ENCODE peak calls at places on chromosomes 6 and 20, in five cellular contexts. One of them, this sample, is unnamed.
A peak's percentile ranks its signal among the peaks of the same experiment; 100 is the strongest.

GRCh38 chr6:14706378-14706929 is 539.4 kb upstream of the JARID2 start:
- DNase-seq in heart left ventricle: peak; percentile 88
- DNase-seq in fibroblast of villous mesenchyme: peak; percentile 97
- DNase-seq in endothelial cell: no peak
- DNase-seq in H54: peak; percentile 69
- DNase-seq in this sample: peak; percentile 31

GRCh38 chr20:63945921-63946920 is 10.0 kb downstream of the UCKL1 start:
- DNase-seq in H54: no peak
- DNase-seq in heart left ventricle: no peak
- DNase-seq in endothelial cell: no peak
- DNase-seq in fibroblast of villous mesenchyme: no peak
- DNase-seq in this sample: no peak

GRCh38 chr6:143068001-143068400 is 7.3 kb downstream of the AIG1 start:
- DNase-seq in fibroblast of villous mesenchyme: no peak
- DNase-seq in H54: no peak
- DNase-seq in heart left ventricle: no peak
- DNase-seq in endothelial cell: no peak
- DNase-seq in this sample: no peak

GRCh38 chr6:149513915-149514314 is 29.1 kb upstream of the ZC3H12D start:
- DNase-seq in endothelial cell: no peak
- DNase-seq in H54: no peak
- DNase-seq in heart left ventricle: no peak
- DNase-seq in fibroblast of villous mesenchyme: no peak
- DNase-seq in this sample: no peak

GRCh38 chr6:166779381-166779780 is 152.3 kb upstream of the RPS6KA2 start:
- DNase-seq in endothelial cell: no peak
- DNase-seq in H54: no peak
- DNase-seq in heart left ventricle: no peak
- DNase-seq in fibroblast of villous mesenchyme: no peak
- DNase-seq in this sample: no peak

GRCh38 chr6:39669117-39669690 is 56.0 kb downstream of the KIF6 start:
- DNase-seq in heart left ventricle: no peak
- DNase-seq in fibroblast of villous mesenchyme: no peak
- DNase-seq in endothelial cell: no peak
- DNase-seq in H54: no peak
- DNase-seq in this sample: no peak

GRCh38 chr20:39581034-39581433 is 618.9 kb downstream of the DHX35 start:
- DNase-seq in fibroblast of villous mesenchyme: no peak
- DNase-seq in H54: no peak
- DNase-seq in heart left ventricle: no peak
- DNase-seq in endothelial cell: no peak
- DNase-seq in this sample: no peak

GRCh38 chr6:4059115-4059777 is 19.7 kb downstream of the FAM217A start:
- DNase-seq in endothelial cell: no peak
- DNase-seq in H54: peak; percentile 60
- DNase-seq in heart left ventricle: no peak
- DNase-seq in fibroblast of villous mesenchyme: peak; percentile 74
- DNase-seq in this sample: no peak

GRCh38 chr6:71457883-71458282 is 169.3 kb downstream of the OGFRL1 start:
- DNase-seq in endothelial cell: no peak
- DNase-seq in heart left ventricle: no peak
- DNase-seq in fibroblast of villous mesenchyme: no peak
- DNase-seq in H54: no peak
- DNase-seq in this sample: peak; percentile 14

GRCh38 chr20:14957416-14957815 is 620.0 kb upstream of the FLRT3 start:
- DNase-seq in endothelial cell: no peak
- DNase-seq in heart left ventricle: no peak
- DNase-seq in H54: no peak
- DNase-seq in fibroblast of villous mesenchyme: no peak
- DNase-seq in this sample: no peak

GRCh38 chr20:49711331-49711987 is 2.2 kb downstream of the B4GALT5 start:
- DNase-seq in fibroblast of villous mesenchyme: no peak
- DNase-seq in heart left ventricle: no peak
- DNase-seq in endothelial cell: no peak
- DNase-seq in H54: no peak
- DNase-seq in this sample: no peak

GRCh38 chr20:42714298-42715141 is 475.2 kb downstream of the PTPRT start:
- DNase-seq in H54: no peak
- DNase-seq in heart left ventricle: no peak
- DNase-seq in fibroblast of villous mesenchyme: no peak
- DNase-seq in endothelial cell: no peak
- DNase-seq in this sample: no peak

GRCh38 chr6:91130126-91130525 is 543.3 kb upstream of the MAP3K7 start:
- DNase-seq in endothelial cell: no peak
- DNase-seq in heart left ventricle: no peak
- DNase-seq in H54: no peak
- DNase-seq in fibroblast of villous mesenchyme: no peak
- DNase-seq in this sample: no peak

GRCh38 chr6:56356431-56356830 is 109.1 kb upstream of the COL21A1 start:
- DNase-seq in fibroblast of villous mesenchyme: peak; percentile 45
- DNase-seq in endothelial cell: no peak
- DNase-seq in H54: no peak
- DNase-seq in heart left ventricle: no peak
- DNase-seq in this sample: no peak

GRCh38 chr6:53984163-53984562 is 127.1 kb upstream of the MLIP start:
- DNase-seq in endothelial cell: no peak
- DNase-seq in heart left ventricle: no peak
- DNase-seq in H54: peak; percentile 53
- DNase-seq in fibroblast of villous mesenchyme: peak; percentile 70
- DNase-seq in this sample: no peak

GRCh38 chr6:82348130-82348529 is 15.5 kb upstream of the TPBG start:
- DNase-seq in H54: no peak
- DNase-seq in fibroblast of villous mesenchyme: no peak
- DNase-seq in heart left ventricle: no peak
- DNase-seq in endothelial cell: no peak
- DNase-seq in this sample: no peak

GRCh38 chr6:163335056-163335455 is 79.5 kb upstream of the QKI start:
- DNase-seq in fibroblast of villous mesenchyme: no peak
- DNase-seq in endothelial cell: no peak
- DNase-seq in H54: no peak
- DNase-seq in heart left ventricle: no peak
- DNase-seq in this sample: no peak

GRCh38 chr20:8474027-8474668 is 342.1 kb downstream of the PLCB1 start:
- DNase-seq in endothelial cell: no peak
- DNase-seq in fibroblast of villous mesenchyme: no peak
- DNase-seq in H54: no peak
- DNase-seq in heart left ventricle: no peak
- DNase-seq in this sample: no peak

GRCh38 chr6:37171141-37171969 is 1.4 kb downstream of the PIM1 start:
- DNase-seq in heart left ventricle: peak; percentile 54
- DNase-seq in endothelial cell: peak; percentile 28
- DNase-seq in fibroblast of villous mesenchyme: no peak
- DNase-seq in H54: peak; percentile 24
- DNase-seq in this sample: peak; percentile 58

GRCh38 chr6:119207973-119208725 is 129.7 kb upstream of the FAM184A start:
- DNase-seq in fibroblast of villous mesenchyme: peak; percentile 82
- DNase-seq in H54: no peak
- DNase-seq in heart left ventricle: no peak
- DNase-seq in endothelial cell: no peak
- DNase-seq in this sample: no peak

GRCh38 chr6:142846883-142847287 is 98.1 kb downstream of the HIVEP2 start:
- DNase-seq in fibroblast of villous mesenchyme: peak; percentile 92
- DNase-seq in heart left ventricle: peak; percentile 51
- DNase-seq in endothelial cell: no peak
- DNase-seq in H54: no peak
- DNase-seq in this sample: peak; percentile 85

GRCh38 chr6:4017847-4018193 is 61.1 kb downstream of the FAM217A start:
- DNase-seq in heart left ventricle: no peak
- DNase-seq in fibroblast of villous mesenchyme: peak; percentile 64
- DNase-seq in endothelial cell: no peak
- DNase-seq in H54: peak; percentile 4
- DNase-seq in this sample: no peak

GRCh38 chr6:169145991-169146501 is 107.6 kb downstream of the THBS2 start:
- DNase-seq in fibroblast of villous mesenchyme: peak; percentile 76
- DNase-seq in H54: no peak
- DNase-seq in heart left ventricle: no peak
- DNase-seq in endothelial cell: no peak
- DNase-seq in this sample: no peak

GRCh38 chr6:27866370-27867050 is 45.7 kb downstream of the OR2B2 start:
- DNase-seq in endothelial cell: no peak
- DNase-seq in H54: no peak
- DNase-seq in heart left ventricle: no peak
- DNase-seq in fibroblast of villous mesenchyme: peak; percentile 77
- DNase-seq in this sample: no peak